ENCODE peak calls at places on chromosome 2, in eight cellular contexts. L is epithelial cell of esophagus, N is fibroblast of villous mesenchyme, F is right lobe of liver, K is astrocyte, T is NB4, E is AG10803, Z is cardiac muscle cell. C is an unnamed sample.

GRCh38 chr2:209239585-209239938 is 184.3 kb upstream of the MAP2 start:
- DNase-seq in T (no peak), K (no peak), Z (no peak), N (no peak), F (no peak), L (no peak), E (no peak), C (no peak)

GRCh38 chr2:29657674-29658073 is 263.7 kb downstream of the ALK start:
- DNase-seq in T (no peak), K (no peak), N (no peak), E (no peak), F (no peak), L (no peak), Z (no peak), C (no peak)

GRCh38 chr2:177783835-177784448 is 288.6 kb downstream of the PDE11A start:
- DNase-seq in Z (peak), L (peak), T (peak), F (no peak), E (peak), K (peak), N (peak), C (no peak)

GRCh38 chr2:200399046-200399445 is 92.6 kb downstream of the SPATS2L start:
- DNase-seq in Z (peak), N (no peak), F (no peak), T (no peak), K (peak), L (peak), E (peak), C (no peak)

GRCh38 chr2:164842624-164842966 is 972 bp upstream of the COBLL1 start:
- DNase-seq in K (no peak), F (no peak), T (no peak), Z (no peak), N (no peak), L (no peak), E (no peak), C (no peak)

GRCh38 chr2:3784731-3785130 is 81.4 kb downstream of the DCDC2C start:
- DNase-seq in T (no peak), F (no peak), L (peak), K (no peak), E (peak), N (no peak), Z (peak), C (no peak)

GRCh38 chr2:96103388-96103705 is 13.0 kb downstream of the ADRA2B start:
- DNase-seq in T (no peak), E (no peak), Z (no peak), N (no peak), F (no peak), L (no peak), K (no peak), C (peak)

GRCh38 chr2:108418416-108418815 is 30.6 kb upstream of the GCC2 start:
- DNase-seq in Z (no peak), F (no peak), T (no peak), K (no peak), N (no peak), L (no peak), E (no peak), C (no peak)

GRCh38 chr2:8806885-8807701 is 30.3 kb downstream of the KIDINS220 start:
- DNase-seq in L (no peak), T (no peak), N (no peak), Z (no peak), E (no peak), K (no peak), F (no peak), C (no peak)

GRCh38 chr2:141560723-141561122 is 570.1 kb downstream of the LRP1B start:
- DNase-seq in K (no peak), L (no peak), Z (no peak), E (no peak), T (no peak), N (no peak), F (no peak), C (no peak)

GRCh38 chr2:225464346-225465025 is 65.0 kb downstream of the NYAP2 start:
- DNase-seq in K (no peak), E (no peak), L (no peak), N (no peak), Z (no peak), F (no peak), T (no peak), C (no peak)

GRCh38 chr2:241849616-241850543 is 8.8 kb downstream of the PDCD1 start:
- DNase-seq in T (no peak), Z (no peak), E (no peak), K (no peak), F (no peak), N (no peak), L (no peak), C (no peak)

GRCh38 chr2:67898605-67899004 is 164.2 kb downstream of the C1D start:
- DNase-seq in Z (no peak), L (no peak), K (no peak), E (peak), N (peak), T (no peak), F (no peak), C (no peak)

GRCh38 chr2:144682248-144682647 is 162.3 kb upstream of the ZEB2 start:
- DNase-seq in L (peak), Z (no peak), N (no peak), T (peak), E (no peak), K (no peak), F (no peak), C (no peak)

GRCh38 chr2:240983996-240984498 is 14.4 kb upstream of the SNED1 start:
- DNase-seq in Z (no peak), L (no peak), K (no peak), N (no peak), F (peak), T (no peak), E (no peak), C (no peak)

GRCh38 chr2:236608710-236609109 is 39.1 kb downstream of the ACKR3 start:
- DNase-seq in K (peak), F (no peak), N (no peak), Z (no peak), E (peak), L (no peak), T (no peak), C (no peak)

GRCh38 chr2:210000464-210001324 is 1.7 kb upstream of the RPE start:
- DNase-seq in E (no peak), N (no peak), K (no peak), F (peak), L (no peak), T (no peak), Z (no peak), C (no peak)

GRCh38 chr2:212863185-212863588 is 288.2 kb downstream of the IKZF2 start:
- DNase-seq in K (no peak), N (peak), E (no peak), L (peak), Z (peak), F (no peak), T (peak), C (no peak)

GRCh38 chr2:121200419-121201315 is 84.3 kb downstream of the TFCP2L1 start:
- DNase-seq in E (no peak), L (no peak), K (no peak), T (no peak), F (no peak), N (no peak), Z (no peak), C (no peak)

GRCh38 chr2:62208758-62209114 is 12.8 kb downstream of the B3GNT2 start:
- DNase-seq in T (no peak), Z (no peak), E (no peak), F (no peak), L (no peak), K (no peak), N (no peak), C (peak)

GRCh38 chr2:57453929-57454328 is 592.7 kb upstream of the VRK2 start:
- DNase-seq in K (no peak), F (no peak), E (no peak), L (no peak), T (no peak), Z (no peak), N (no peak), C (no peak)
- TF ChIP-seq CTCF in K (no peak), F (peak), E (no peak), L (peak), T (peak), Z (no peak), N (no peak), C (no peak)

DNA sequence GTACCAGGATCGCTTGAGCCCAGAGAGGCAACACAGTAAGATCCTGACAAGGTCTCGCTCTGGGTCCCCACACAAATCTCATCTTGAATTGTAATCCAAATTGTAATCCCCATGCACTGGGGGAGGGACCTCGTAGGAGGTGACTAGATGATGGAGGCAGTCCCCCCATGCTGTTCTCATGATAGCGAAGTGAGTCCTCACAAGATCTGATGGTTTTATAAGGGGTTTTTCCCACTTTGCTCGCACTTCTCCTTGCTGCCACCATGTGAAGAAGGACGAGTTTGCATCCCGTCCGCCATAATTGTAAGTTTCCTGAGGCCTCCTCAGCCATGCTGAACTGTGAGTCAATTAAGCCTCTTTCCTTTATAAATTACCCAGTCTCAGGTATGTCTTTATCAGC is 46.0 kb upstream of the SERTAD2 start:
- DNase-seq in Z (no peak), L (no peak), T (peak), K (no peak), E (no peak), F (no peak), N (no peak), C (no peak)
- TF ChIP-seq CTCF in Z (no peak), L (no peak), T (no peak), K (no peak), E (no peak), F (no peak), N (no peak), C (no peak)

DNA sequence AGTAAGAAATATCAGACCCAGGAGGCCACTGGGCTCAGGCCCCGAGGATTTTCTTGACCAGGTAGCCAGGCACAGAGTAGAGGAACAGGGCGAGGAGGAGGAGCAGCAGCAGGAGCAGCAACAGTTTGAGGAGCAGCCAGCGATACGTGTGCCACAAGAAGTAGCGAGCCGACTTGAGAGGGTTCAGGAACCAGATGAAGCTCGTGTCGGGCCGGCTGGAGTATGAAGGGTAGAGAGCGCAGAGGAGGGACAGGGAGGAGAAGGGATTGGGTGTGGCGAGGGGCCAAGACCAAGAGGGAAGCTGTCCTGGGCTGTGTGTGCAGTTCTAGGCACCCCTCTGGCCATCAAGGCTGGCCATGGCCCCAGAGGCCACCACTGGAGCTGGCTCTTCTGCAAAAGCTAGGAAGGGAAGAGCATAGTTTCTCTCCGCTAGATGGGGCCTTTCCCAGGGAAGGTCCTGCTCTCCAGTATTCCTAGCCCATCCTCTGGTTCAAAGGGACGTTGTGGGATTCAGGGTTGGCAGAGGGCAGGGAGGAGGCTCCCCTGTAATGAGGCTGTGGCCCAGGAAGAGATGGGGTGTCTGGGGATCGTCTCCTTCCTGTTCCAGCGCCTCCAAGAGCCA is 17.8 kb downstream of the OTOF start:
- DNase-seq in F (no peak), Z (no peak), E (no peak), N (no peak), L (no peak), T (no peak), K (no peak), C (no peak)
- TF ChIP-seq CTCF in F (no peak), Z (peak), E (peak), N (no peak), L (no peak), T (no peak), K (no peak), C (no peak)

GRCh38 chr2:63486861-63487290 is 101.4 kb downstream of the WDPCP start:
- DNase-seq in F (no peak), N (no peak), E (no peak), T (peak), K (no peak), L (no peak), Z (no peak), C (no peak)
- TF ChIP-seq CTCF in F (peak), N (no peak), E (no peak), T (no peak), K (no peak), L (no peak), Z (no peak), C (no peak)

GRCh38 chr2:59790186-59791142 is 763.0 kb downstream of the BCL11A start:
- DNase-seq in L (no peak), E (no peak), F (no peak), Z (no peak), N (no peak), K (no peak), T (no peak), C (no peak)

GRCh38 chr2:59787095-59787494 is 766.4 kb downstream of the BCL11A start:
- DNase-seq in E (no peak), N (no peak), T (no peak), L (peak), F (no peak), K (no peak), Z (no peak), C (no peak)

GRCh38 chr2:59786684-59787083 is 766.8 kb downstream of the BCL11A start:
- DNase-seq in K (no peak), F (no peak), Z (no peak), L (peak), T (no peak), E (no peak), N (no peak), C (no peak)

GRCh38 chr2:59789523-59789922 is 763.9 kb downstream of the BCL11A start:
- DNase-seq in E (no peak), L (no peak), Z (no peak), F (no peak), N (no peak), K (no peak), T (no peak), C (no peak)
- TF ChIP-seq CTCF in E (peak), L (no peak), Z (no peak), F (peak), N (no peak), K (no peak), T (no peak), C (no peak)

GRCh38 chr2:173667415-173667814 is 297.8 kb downstream of the SP3 start:
- DNase-seq in E (no peak), L (peak), N (peak), T (no peak), K (no peak), Z (peak), F (no peak), C (no peak)
- TF ChIP-seq CTCF in E (peak), L (peak), N (peak), T (no peak), K (no peak), Z (peak), F (no peak), C (no peak)

DNA sequence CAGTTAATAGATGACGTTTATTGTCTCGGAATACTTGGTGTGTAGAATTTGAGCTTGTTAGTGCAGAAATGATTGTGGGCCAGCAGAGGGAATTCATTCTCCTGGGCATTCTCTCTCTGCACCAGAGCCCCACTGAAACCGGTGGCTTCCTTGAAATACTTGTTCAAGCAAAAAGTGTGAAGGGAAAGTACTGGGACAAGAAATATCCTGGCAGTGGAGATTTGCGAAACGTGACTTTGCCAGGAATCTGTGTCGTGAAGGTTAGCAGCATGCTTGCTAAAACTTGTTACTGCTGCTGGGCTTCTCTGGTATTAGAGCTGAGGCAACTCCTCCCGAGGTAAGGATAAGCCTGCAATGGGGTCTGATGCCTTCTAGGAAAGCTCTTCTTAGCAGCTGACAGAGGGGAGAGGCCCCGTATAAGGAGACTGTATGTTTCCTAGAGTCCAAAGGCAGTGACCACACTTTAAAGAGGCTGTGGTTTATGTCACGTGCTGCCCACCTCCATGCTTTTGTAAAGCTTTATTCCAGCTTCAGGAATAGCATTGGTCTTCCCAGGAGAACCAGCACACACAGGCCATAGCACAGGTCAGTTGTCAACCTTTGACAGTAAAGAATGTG is 2.1 kb downstream of the ITGA6 start:
- DNase-seq in F (no peak), N (peak), Z (peak), L (peak), T (peak), K (no peak), E (peak), C (no peak)
- TF ChIP-seq CTCF in F (no peak), N (no peak), Z (no peak), L (peak), T (no peak), K (no peak), E (peak), C (no peak)

GRCh38 chr2:46780801-46781445 is 134.7 kb downstream of the MCFD2 start:
- DNase-seq in T (peak), F (no peak), K (no peak), Z (peak), N (peak), L (no peak), E (peak), C (no peak)
- TF ChIP-seq CTCF in T (peak), F (no peak), K (no peak), Z (peak), N (peak), L (no peak), E (peak), C (no peak)